ENCODE peak calls at places on chromosomes 4 and X, in four cellular contexts. L is mesenchymal stem cell, P is H9, U is neuronal stem cell. V is an unnamed sample.

GRCh38 chr4:109733728-109734127 is 3.9 kb upstream of the PLA2G12A start:
- DNase-seq in L (no peak), P (no peak), U (no peak), V (no peak)

GRCh38 chrX:154698630-154699248 is 45.4 kb upstream of the CTAG2 start:
- DNase-seq in L (no peak), P (peak; percentile 56), U (no peak), V (no peak)

GRCh38 chrX:135477576-135477975 is 42.9 kb upstream of the INTS6L start:
- DNase-seq in L (peak; percentile 41), P (peak; percentile 58), U (peak; percentile 38), V (peak; percentile 29)

GRCh38 chr4:73099143-73099542 is 29.6 kb upstream of the COX18 start:
- DNase-seq in L (no peak), P (no peak), U (no peak), V (no peak)

GRCh38 chr4:2093265-2093664 is 34.1 kb downstream of the NAT8L start:
- DNase-seq in L (no peak), P (no peak), U (no peak), V (no peak)

GRCh38 chr4:108849611-108850406 is 87.0 kb upstream of the ETNPPL start:
- DNase-seq in L (peak; percentile 81), P (no peak), U (no peak), V (no peak)

GRCh38 chr4:148445071-148445902 is 3.1 kb upstream of the NR3C2 start:
- DNase-seq in L (no peak), P (peak; percentile 62), U (peak; percentile 70), V (peak; percentile 82)

GRCh38 chr4:23853986-23854385 is 35.9 kb downstream of the PPARGC1A start:
- DNase-seq in L (no peak), P (no peak), U (no peak), V (no peak)

GRCh38 chr4:140149851-140150635 is 3.9 kb downstream of the MAML3 start:
- DNase-seq in L (peak; percentile 60), P (peak; percentile 75), U (peak; percentile 57), V (no peak)

GRCh38 chr4:73662709-73663546 is 42.7 kb upstream of the RASSF6 start:
- DNase-seq in L (peak; percentile 73), P (no peak), U (no peak), V (no peak)

DNA sequence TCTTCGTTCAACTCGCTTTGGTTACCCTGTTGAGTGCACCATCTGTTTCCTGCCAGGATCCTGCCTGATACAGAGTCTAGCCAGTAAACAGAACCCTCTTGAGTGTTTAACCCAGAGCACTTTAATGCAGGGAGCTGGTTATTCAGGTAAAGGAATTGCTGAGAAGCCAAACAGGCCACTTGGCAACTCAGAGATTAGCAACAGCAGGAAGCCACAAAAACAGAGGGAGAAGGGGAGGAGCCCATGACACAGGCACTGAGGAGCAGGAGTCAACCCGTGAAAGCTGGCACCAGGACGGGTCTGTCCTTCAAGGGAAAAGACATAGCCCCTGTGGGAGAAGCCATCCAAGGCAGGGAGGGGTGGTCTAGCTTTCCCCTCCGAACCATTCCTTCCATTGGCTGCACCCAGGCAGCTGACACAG is 641.4 kb downstream of the ZNF674 start:
- DNase-seq in L (no peak), P (peak; percentile 38), U (peak; percentile 3), V (no peak)
- H2BK12ac ChIP-seq in L (no peak overlapping the region), P (no peak overlapping the region), U (no peak overlapping the region), V (peak overlapping the region; percentile 71)

GRCh38 chrX:46819136-46819535 is 17.7 kb upstream of the RP2 start:
- DNase-seq in L (no peak), P (no peak), U (no peak), V (no peak)
- H2BK12ac ChIP-seq in L (no peak overlapping the region), P (no peak overlapping the region), U (no peak overlapping the region), V (peak overlapping the region; percentile 3)

GRCh38 chr4:6689506-6689960 is 4.1 kb upstream of the S100P start:
- DNase-seq in L (no peak), P (peak; percentile 53), U (no peak), V (no peak)
- H2BK12ac ChIP-seq in L (peak overlapping the region; percentile 54), P (no peak overlapping the region), U (no peak overlapping the region), V (peak overlapping the region; percentile 98)

GRCh38 chr4:169491211-169491610 is 121.2 kb downstream of the NEK1 start:
- DNase-seq in L (no peak), P (no peak), U (no peak), V (no peak)

GRCh38 chr4:169485084-169485483 is 127.3 kb downstream of the NEK1 start:
- DNase-seq in L (peak; percentile 50), P (no peak), U (no peak), V (no peak)

GRCh38 chr4:169484485-169484884 is 127.9 kb downstream of the NEK1 start:
- DNase-seq in L (peak; percentile 31), P (no peak), U (no peak), V (no peak)

GRCh38 chr4:169485791-169486742 is 126.3 kb downstream of the NEK1 start:
- DNase-seq in L (peak; percentile 71), P (no peak), U (peak; percentile 61), V (peak; percentile 48)
- H2BK12ac ChIP-seq in L (peak overlapping the region; percentile 78), P (no peak overlapping the region), U (no peak overlapping the region), V (no peak overlapping the region)

GRCh38 chr4:54065282-54066087 is 1.1 kb upstream of the CHIC2 start:
- DNase-seq in L (peak; percentile 54), P (no peak), U (no peak), V (no peak)

GRCh38 chr4:54066088-54066415 is 1.6 kb upstream of the CHIC2 start:
- DNase-seq in L (no peak), P (no peak), U (no peak), V (no peak)

GRCh38 chr4:54066718-54067129 is 2.3 kb upstream of the CHIC2 start:
- DNase-seq in L (no peak), P (no peak), U (no peak), V (no peak)

GRCh38 chr4:54064317-54065275 is at the start of gene CHIC2:
- DNase-seq in L (peak; percentile 95), P (peak; percentile 96), U (peak; percentile 91), V (peak; percentile 94)

GRCh38 chr4:54067163-54067562 is 2.8 kb upstream of the CHIC2 start:
- DNase-seq in L (peak; percentile 36), P (no peak), U (no peak), V (no peak)
- H2BK12ac ChIP-seq in L (peak overlapping the region; percentile 7), P (no peak overlapping the region), U (no peak overlapping the region), V (no peak overlapping the region)

DNA sequence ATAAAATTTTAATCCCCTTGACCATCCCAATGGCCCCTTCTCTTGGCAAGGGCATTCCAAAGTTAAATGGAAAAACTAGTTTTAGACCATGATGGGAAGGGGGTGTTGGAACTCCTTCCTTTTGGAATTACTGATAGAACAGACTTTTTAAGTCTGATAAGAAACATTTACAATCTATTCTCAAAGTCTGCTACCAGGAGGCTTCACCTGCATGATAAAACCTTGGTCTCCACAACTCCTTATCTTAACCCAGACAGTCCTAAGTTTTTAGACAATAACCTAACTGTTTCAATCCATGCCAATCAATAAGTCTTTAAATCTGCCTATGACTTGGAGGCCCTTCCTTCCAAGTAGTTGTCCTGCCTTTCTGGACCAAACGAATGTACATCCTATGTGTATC is 63.9 kb upstream of the PGRMC2 start:
- DNase-seq in L (no peak), P (no peak), U (no peak), V (no peak)
- H2BK12ac ChIP-seq in L (peak overlapping the region; percentile 28), P (no peak overlapping the region), U (no peak overlapping the region), V (no peak overlapping the region)

GRCh38 chr4:57098945-57099344 is 11.2 kb downstream of the IGFBP7 start:
- DNase-seq in L (peak; percentile 92), P (no peak), U (no peak), V (no peak)

GRCh38 chr4:57097711-57098110 is 12.5 kb downstream of the IGFBP7 start:
- DNase-seq in L (no peak), P (no peak), U (no peak), V (no peak)

GRCh38 chr4:57099363-57099762 is 10.8 kb downstream of the IGFBP7 start:
- DNase-seq in L (no peak), P (no peak), U (no peak), V (no peak)

GRCh38 chr4:57095956-57096355 is 14.2 kb downstream of the IGFBP7 start:
- DNase-seq in L (no peak), P (no peak), U (no peak), V (no peak)

DNA sequence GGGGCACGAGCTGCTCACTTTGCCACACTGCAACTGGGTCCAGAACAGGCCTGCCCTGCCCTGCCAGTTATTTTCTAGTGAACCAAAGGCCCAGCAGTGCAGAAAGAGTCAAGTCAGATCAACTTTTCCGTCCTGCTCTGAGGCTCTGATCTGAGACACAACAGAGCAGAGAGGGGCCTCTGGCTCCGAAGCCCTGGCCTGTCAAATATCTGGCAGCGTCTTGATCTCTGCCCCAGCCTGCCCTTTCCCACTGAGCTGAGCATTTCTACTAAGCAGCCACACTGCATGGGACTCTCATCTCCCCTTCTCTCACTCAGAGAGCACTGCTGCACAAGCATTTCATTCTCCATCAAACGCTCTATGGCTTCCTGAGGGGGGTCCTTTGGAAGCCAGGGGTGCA is 11.8 kb downstream of the IGFBP7 start:
- DNase-seq in L (no peak), P (no peak), U (no peak), V (no peak)
- H2BK12ac ChIP-seq in L (peak overlapping the region; percentile 38), P (no peak overlapping the region), U (no peak overlapping the region), V (no peak overlapping the region)

V was measured in H1.